ENCODE peak calls at places on chromosomes 4 and X, in nine cellular contexts. U is aorta; O is progenitor cell of endocrine pancreas; B is CD4-positive, alpha-beta T cell; T is GM04503; R is HT1080; X is ACHN; E is GM23248; C is activated CD4-positive, alpha-beta T cell treated with anti-CD3 and anti-CD28 coated beads, Interleukin-2, amount 10 ng/mL, durations not matched to agents 7 days and 5 days. H is an unnamed sample.

GRCh38 chrX:40084471-40084870 is 13.3 kb downstream of the BCOR start:
- DNase-seq in X (no peak), C (no peak), U (no peak), O (no peak), B (no peak), E (no peak), T (no peak), R (no peak), H (no peak)

GRCh38 chrX:64894454-64895038 is 81.7 kb downstream of the ZC4H2 start:
- DNase-seq in O (peak; percentile 14), T (no peak), E (peak; percentile 46), R (peak; percentile 23), U (no peak), B (peak; percentile 10), X (peak; percentile 33), C (peak; percentile 41), H (no peak)

GRCh38 chr4:24143741-24144140 is 253.9 kb upstream of the PPARGC1A start:
- DNase-seq in T (no peak), U (no peak), C (no peak), O (no peak), E (no peak), R (no peak), X (no peak), B (no peak), H (no peak)

GRCh38 chrX:73765776-73766465 is 202.9 kb downstream of the CHIC1 start:
- DNase-seq in U (no peak), O (no peak), R (no peak), E (no peak), X (no peak), T (no peak), B (no peak), C (no peak), H (no peak)

GRCh38 chr4:102665527-102665926 is 95.2 kb downstream of the MANBA start:
- DNase-seq in O (no peak), B (no peak), E (peak; percentile 6), U (no peak), T (no peak), X (no peak), R (no peak), C (no peak), H (no peak)

GRCh38 chr4:73303711-73304110 is 45.1 kb upstream of the ANKRD17 start:
- DNase-seq in T (no peak), R (no peak), C (no peak), U (no peak), E (no peak), B (no peak), O (no peak), X (no peak), H (no peak)

GRCh38 chr4:74549936-74550335 is 105.0 kb downstream of the AREG start:
- DNase-seq in X (no peak), B (no peak), T (no peak), O (no peak), U (no peak), E (peak; percentile 68), R (peak; percentile 40), C (no peak), H (no peak)

GRCh38 chr4:145195167-145195952 is 15.0 kb upstream of the OTUD4 start:
- DNase-seq in X (no peak), R (no peak), C (no peak), U (no peak), T (no peak), B (no peak), O (no peak), E (no peak), H (no peak)

GRCh38 chrX:56233682-56234081 is 1.5 kb downstream of the KLF8 start:
- DNase-seq in C (peak; percentile 25), U (peak; percentile 76), E (peak; percentile 76), O (no peak), R (no peak), X (peak; percentile 75), B (no peak), T (no peak), H (no peak)

GRCh38 chr4:54233697-54234496 is 4.8 kb downstream of the PDGFRA start:
- DNase-seq in C (peak; percentile 65), T (no peak), O (peak; percentile 71), B (peak; percentile 58), R (peak; percentile 67), E (peak; percentile 91), U (peak; percentile 88), X (peak; percentile 67), H (peak; percentile 92)

GRCh38 chr4:185810746-185811508 is 1.1 kb downstream of the SORBS2 start:
- DNase-seq in E (no peak), T (no peak), O (no peak), X (peak; percentile 19), R (no peak), C (no peak), U (no peak), B (no peak), H (no peak)

GRCh38 chr4:184267673-184268573 is 50.2 kb upstream of the ENPP6 start:
- DNase-seq in C (peak; percentile 88), B (peak; percentile 41), X (peak; percentile 71), O (no peak), E (peak; percentile 94), R (peak; percentile 80), U (peak; percentile 78), T (peak; percentile 88), H (peak; percentile 91)

GRCh38 chr4:4392501-4393183 is 5.7 kb downstream of the NSG1 start:
- DNase-seq in U (no peak), E (no peak), R (no peak), B (no peak), C (no peak), O (no peak), T (no peak), X (no peak), H (no peak)

GRCh38 chrX:1398431-1399340 is 6.8 kb upstream of the SLC25A6 start:
- DNase-seq in O (no peak), B (no peak), E (no peak), X (no peak), U (peak; percentile 50), C (no peak), R (no peak), T (no peak), H (peak; percentile 69)

GRCh38 chr4:143531368-143531767 is 17.9 kb downstream of the SMARCA5 start:
- DNase-seq in U (no peak), C (no peak), T (no peak), R (no peak), E (peak; percentile 45), B (no peak), X (peak; percentile 12), O (no peak), H (no peak)

GRCh38 chr4:25628441-25628840 is 27.2 kb upstream of the SLC34A2 start:
- DNase-seq in E (no peak), T (no peak), R (no peak), C (no peak), O (no peak), X (no peak), U (no peak), B (no peak), H (peak; percentile 5)

GRCh38 chr4:25030283-25031076 is at the start of gene LGI2:
- DNase-seq in O (peak; percentile 41), T (no peak), U (peak; percentile 73), X (peak; percentile 9), R (no peak), E (peak; percentile 60), C (no peak), B (no peak), H (no peak)

GRCh38 chrX:137354851-137355250 is 211.1 kb upstream of the ZIC3 start:
- DNase-seq in E (no peak), B (no peak), U (no peak), X (no peak), C (no peak), R (no peak), O (no peak), T (no peak), H (no peak)

GRCh38 chrX:55450259-55450658 is 1.7 kb upstream of the MAGEH1 start:
- DNase-seq in U (no peak), O (no peak), T (no peak), C (no peak), E (peak; percentile 35), R (no peak), B (no peak), X (no peak), H (no peak)

GRCh38 chrX:24357101-24357500 is 3.3 kb upstream of the SUPT20HL1 start:
- DNase-seq in B (no peak), O (no peak), E (peak; percentile 34), T (no peak), R (peak; percentile 43), U (no peak), C (no peak), X (no peak), H (no peak)

GRCh38 chr4:17636696-17637351 is 22.4 kb downstream of the MED28 start:
- DNase-seq in C (peak; percentile 78), E (peak; percentile 86), R (peak; percentile 71), B (peak; percentile 63), U (peak; percentile 83), X (peak; percentile 70), O (peak; percentile 70), T (no peak), H (peak; percentile 89)

GRCh38 chr4:107780665-107781064 is 44.1 kb upstream of the SGMS2 start:
- DNase-seq in C (no peak), U (no peak), B (no peak), T (no peak), X (peak; percentile 31), R (no peak), O (no peak), E (peak; percentile 2), H (no peak)

GRCh38 chr4:188781655-188782054 is 642.4 kb downstream of the TRIML1 start:
- DNase-seq in X (peak; percentile 43), U (no peak), R (no peak), O (no peak), E (peak; percentile 4), B (no peak), C (no peak), T (no peak), H (no peak)

GRCh38 chr4:40196724-40197281 is at the start of gene RHOH:
- DNase-seq in U (no peak), X (no peak), B (peak; percentile 67), C (peak; percentile 80), O (no peak), E (no peak), R (no peak), T (no peak), H (peak; percentile 83)

GRCh38 chr4:129822708-129823504 is 727.0 kb downstream of the C4orf33 start:
- DNase-seq in E (no peak), X (no peak), T (no peak), R (peak; percentile 60), C (no peak), O (no peak), U (no peak), B (no peak), H (no peak)

GRCh38 chr4:53962516-53963225 is 101.7 kb downstream of the CHIC2 start:
- DNase-seq in B (no peak), C (no peak), X (no peak), E (peak; percentile 88), U (no peak), R (peak; percentile 78), T (no peak), O (no peak), H (no peak)

H was measured in spleen.